ENCODE peak calls at places on chromosome 1, in four cellular contexts. One of them, this sample, is unnamed.
A peak's percentile ranks its signal among the peaks of the same experiment; 100 is the strongest.

GRCh38 chr1:24679725-24680124 is 36.6 kb downstream of the SRRM1 start:
- DNase-seq in Peyer's patch: no peak
- DNase-seq in astrocyte: no peak
- DNase-seq in suprapubic skin: no peak
- DNase-seq in this sample: no peak

GRCh38 chr1:62144238-62144831 is 50.3 kb upstream of the L1TD1 start:
- DNase-seq in Peyer's patch: peak; percentile 60
- DNase-seq in astrocyte: peak; percentile 19
- DNase-seq in suprapubic skin: no peak
- DNase-seq in this sample: no peak

GRCh38 chr1:67333603-67334002 is 25.9 kb downstream of the IL12RB2 start:
- DNase-seq in Peyer's patch: no peak
- DNase-seq in astrocyte: no peak
- DNase-seq in suprapubic skin: no peak
- DNase-seq in this sample: no peak

GRCh38 chr1:68332041-68332440 is 99.7 kb upstream of the WLS start:
- DNase-seq in Peyer's patch: no peak
- DNase-seq in astrocyte: no peak
- DNase-seq in suprapubic skin: no peak
- DNase-seq in this sample: no peak

GRCh38 chr1:41498809-41499208 is 14.3 kb upstream of the EDN2 start:
- DNase-seq in Peyer's patch: peak; percentile 86
- DNase-seq in astrocyte: no peak
- DNase-seq in suprapubic skin: peak; percentile 85
- DNase-seq in this sample: peak; percentile 56

GRCh38 chr1:180026556-180026955 is 71.9 kb downstream of the CEP350 start:
- DNase-seq in Peyer's patch: no peak
- DNase-seq in astrocyte: peak; percentile 38
- DNase-seq in suprapubic skin: no peak
- DNase-seq in this sample: no peak

GRCh38 chr1:18557621-18558465 is 72.8 kb upstream of the PAX7 start:
- DNase-seq in Peyer's patch: no peak
- DNase-seq in astrocyte: no peak
- DNase-seq in suprapubic skin: no peak
- DNase-seq in this sample: peak; percentile 61

GRCh38 chr1:226444901-226445300 is 37.0 kb upstream of the PARP1 start:
- DNase-seq in Peyer's patch: peak; percentile 89
- DNase-seq in astrocyte: no peak
- DNase-seq in suprapubic skin: no peak
- DNase-seq in this sample: no peak

GRCh38 chr1:42784946-42785693 is at the start of gene TMEM269:
- DNase-seq in Peyer's patch: peak; percentile 55
- DNase-seq in astrocyte: no peak
- DNase-seq in suprapubic skin: no peak
- DNase-seq in this sample: peak; percentile 21

GRCh38 chr1:155003227-155003765 is 694 bp downstream of the ZBTB7B start:
- DNase-seq in Peyer's patch: peak; percentile 71
- DNase-seq in astrocyte: no peak
- DNase-seq in suprapubic skin: no peak
- DNase-seq in this sample: peak; percentile 59

GRCh38 chr1:155241069-155241679 is 14.1 kb downstream of the ENTREP3 start:
- DNase-seq in Peyer's patch: peak; percentile 92
- DNase-seq in astrocyte: peak; percentile 55
- DNase-seq in suprapubic skin: peak; percentile 83
- DNase-seq in this sample: peak; percentile 67

GRCh38 chr1:179083031-179083345 is 1.1 kb downstream of the TOR3A start:
- DNase-seq in Peyer's patch: no peak
- DNase-seq in astrocyte: peak; percentile 35
- DNase-seq in suprapubic skin: no peak
- DNase-seq in this sample: no peak

GRCh38 chr1:171583581-171584194 is 38.4 kb upstream of the MYOCOS start:
- DNase-seq in Peyer's patch: no peak
- DNase-seq in astrocyte: no peak
- DNase-seq in suprapubic skin: no peak
- DNase-seq in this sample: no peak

GRCh38 chr1:214974002-214974401 is 108.5 kb upstream of the KCNK2 start:
- DNase-seq in Peyer's patch: no peak
- DNase-seq in astrocyte: no peak
- DNase-seq in suprapubic skin: no peak
- DNase-seq in this sample: no peak

GRCh38 chr1:179719272-179719671 is 23.8 kb upstream of the FAM163A start:
- DNase-seq in Peyer's patch: no peak
- DNase-seq in astrocyte: no peak
- DNase-seq in suprapubic skin: no peak
- DNase-seq in this sample: no peak

GRCh38 chr1:115428262-115428661 is 90.2 kb upstream of the NGF start:
- DNase-seq in Peyer's patch: no peak
- DNase-seq in astrocyte: peak; percentile 53
- DNase-seq in suprapubic skin: no peak
- DNase-seq in this sample: no peak

GRCh38 chr1:23246274-23246673 is 29.0 kb upstream of the HTR1D start:
- DNase-seq in Peyer's patch: no peak
- DNase-seq in astrocyte: no peak
- DNase-seq in suprapubic skin: no peak
- DNase-seq in this sample: no peak

GRCh38 chr1:27057801-27058647 is 45.4 kb upstream of the TENT5B start:
- DNase-seq in Peyer's patch: no peak
- DNase-seq in astrocyte: no peak
- DNase-seq in suprapubic skin: no peak
- DNase-seq in this sample: no peak

GRCh38 chr1:119080586-119080985 is 59.9 kb downstream of the WARS2 start:
- DNase-seq in Peyer's patch: no peak
- DNase-seq in astrocyte: peak; percentile 98
- DNase-seq in suprapubic skin: peak; percentile 66
- DNase-seq in this sample: no peak

GRCh38 chr1:166383137-166383536 is 216.3 kb upstream of the FAM78B start:
- DNase-seq in Peyer's patch: no peak
- DNase-seq in astrocyte: no peak
- DNase-seq in suprapubic skin: no peak
- DNase-seq in this sample: no peak

GRCh38 chr1:10755977-10756521 is 40.4 kb downstream of the CASZ1 start:
- DNase-seq in Peyer's patch: peak; percentile 87
- DNase-seq in astrocyte: no peak
- DNase-seq in suprapubic skin: no peak
- DNase-seq in this sample: peak; percentile 27

GRCh38 chr1:225747566-225747965 is 30.1 kb upstream of the SRP9 start:
- DNase-seq in Peyer's patch: no peak
- DNase-seq in astrocyte: no peak
- DNase-seq in suprapubic skin: no peak
- DNase-seq in this sample: no peak

GRCh38 chr1:216576246-216576645 is 147.0 kb downstream of the ESRRG start:
- DNase-seq in Peyer's patch: no peak
- DNase-seq in astrocyte: no peak
- DNase-seq in suprapubic skin: no peak
- DNase-seq in this sample: no peak

GRCh38 chr1:155051777-155052398 is 772 bp downstream of the ADAM15 start:
- DNase-seq in Peyer's patch: peak; percentile 66
- DNase-seq in astrocyte: no peak
- DNase-seq in suprapubic skin: peak; percentile 85
- DNase-seq in this sample: peak; percentile 57

GRCh38 chr1:54345116-54345515 is 61.1 kb downstream of the SSBP3 start:
- DNase-seq in Peyer's patch: no peak
- DNase-seq in astrocyte: no peak
- DNase-seq in suprapubic skin: no peak
- DNase-seq in this sample: no peak

GRCh38 chr1:154975409-154976205 is 1.1 kb downstream of the CKS1B start:
- DNase-seq in Peyer's patch: peak; percentile 88
- DNase-seq in astrocyte: peak; percentile 34
- DNase-seq in suprapubic skin: peak; percentile 88
- DNase-seq in this sample: peak; percentile 66

GRCh38 chr1:241992734-241993133 is 6.2 kb downstream of the MAP1LC3C start:
- DNase-seq in Peyer's patch: no peak
- DNase-seq in astrocyte: peak; percentile 21
- DNase-seq in suprapubic skin: no peak
- DNase-seq in this sample: no peak

GRCh38 chr1:58841455-58841854 is 57.6 kb upstream of the JUN start:
- DNase-seq in Peyer's patch: peak; percentile 66
- DNase-seq in astrocyte: no peak
- DNase-seq in suprapubic skin: no peak
- DNase-seq in this sample: no peak
- TF ChIP-seq CTCF in Peyer's patch: peak; percentile 32
- TF ChIP-seq CTCF in astrocyte: no peak
- TF ChIP-seq CTCF in suprapubic skin: no peak
- TF ChIP-seq CTCF in this sample: no peak

GRCh38 chr1:32769524-32770220 is 47.5 kb downstream of the YARS1 start:
- DNase-seq in Peyer's patch: no peak
- DNase-seq in astrocyte: peak; percentile 37
- DNase-seq in suprapubic skin: no peak
- DNase-seq in this sample: no peak
- H3K4me1 ChIP-seq in Peyer's patch: no peaks in the 10 kb centered on the region
- H3K4me1 ChIP-seq in astrocyte: peaks cover 23% of the 10 kb centered on the region
- H3K4me1 ChIP-seq in suprapubic skin: peaks cover 68% of the 10 kb centered on the region
- H3K4me1 ChIP-seq in this sample: peaks cover 25% of the 10 kb centered on the region

GRCh38 chr1:16244650-16245285 is 7.8 kb upstream of the CPLANE2 start:
- DNase-seq in Peyer's patch: peak; percentile 29
- DNase-seq in astrocyte: no peak
- DNase-seq in suprapubic skin: no peak
- DNase-seq in this sample: no peak
- TF ChIP-seq CTCF in Peyer's patch: no peak
- TF ChIP-seq CTCF in astrocyte: no peak
- TF ChIP-seq CTCF in suprapubic skin: no peak
- TF ChIP-seq CTCF in this sample: peak; percentile 8

DNA sequence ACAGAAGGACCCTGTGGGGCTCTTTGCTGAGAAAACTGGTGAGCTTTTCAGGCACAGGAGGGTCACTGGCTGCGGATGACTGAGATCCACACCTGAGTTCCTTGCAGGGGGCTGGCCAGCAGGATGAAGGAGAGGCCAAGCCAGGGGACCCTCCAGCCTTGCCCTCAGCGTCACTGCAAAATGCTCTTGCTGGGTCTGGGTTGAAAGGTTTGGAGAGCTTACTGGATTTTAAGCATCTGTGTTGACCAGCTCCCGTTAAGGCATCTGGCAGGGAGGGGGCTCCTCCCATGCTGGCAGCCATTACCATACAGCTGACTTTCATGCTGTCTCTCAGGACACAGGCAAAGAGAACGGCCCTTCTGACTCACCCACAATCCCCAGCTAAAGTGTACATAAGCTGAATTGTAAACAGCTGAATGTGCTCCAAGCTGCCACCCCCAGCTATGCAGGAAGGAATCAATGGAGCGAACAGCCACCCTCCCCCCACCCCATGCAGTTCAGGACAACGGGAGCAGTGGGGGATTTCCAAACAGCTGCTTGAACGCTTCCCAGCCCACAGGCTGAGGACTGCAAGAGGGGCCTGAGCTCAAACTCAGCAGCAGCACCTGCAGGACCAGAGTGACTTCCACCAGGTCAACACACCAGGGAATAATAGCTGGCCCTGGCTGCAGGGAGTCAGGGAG is 21.3 kb upstream of the A3GALT2 start:
- DNase-seq in Peyer's patch: peak; percentile 83
- DNase-seq in astrocyte: peak; percentile 98
- DNase-seq in suprapubic skin: peak; percentile 88
- DNase-seq in this sample: peak; percentile 88
- H3K4me1 ChIP-seq in Peyer's patch: peaks cover 21% of the 10 kb centered on the region
- H3K4me1 ChIP-seq in astrocyte: peaks cover 94% of the 10 kb centered on the region
- H3K4me1 ChIP-seq in suprapubic skin: peaks cover 100% of the 10 kb centered on the region
- H3K4me1 ChIP-seq in this sample: peaks cover 97% of the 10 kb centered on the region

DNA sequence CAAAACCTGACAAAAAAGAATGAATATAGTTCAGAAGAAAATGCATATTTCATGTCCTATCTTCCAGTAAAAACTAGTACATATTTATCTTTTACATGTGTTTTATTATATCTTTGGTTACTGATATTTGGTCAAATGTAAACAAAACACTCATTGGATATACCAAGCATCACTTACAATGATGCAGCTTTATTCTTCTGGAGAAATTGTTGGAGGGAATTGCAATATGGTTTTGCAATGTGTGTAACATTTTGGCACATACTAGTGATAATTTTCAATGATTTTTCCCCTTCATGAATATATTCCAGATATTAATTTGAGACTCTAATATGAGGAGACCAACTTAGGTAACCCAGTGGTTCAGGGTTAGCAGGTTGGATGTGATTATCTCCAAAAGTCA is 146.1 kb downstream of the ZC3H11B start:
- DNase-seq in Peyer's patch: no peak
- DNase-seq in astrocyte: no peak
- DNase-seq in suprapubic skin: no peak
- DNase-seq in this sample: no peak
- TF ChIP-seq CTCF in Peyer's patch: no peak
- TF ChIP-seq CTCF in astrocyte: no peak
- TF ChIP-seq CTCF in suprapubic skin: no peak
- TF ChIP-seq CTCF in this sample: no peak

DNA sequence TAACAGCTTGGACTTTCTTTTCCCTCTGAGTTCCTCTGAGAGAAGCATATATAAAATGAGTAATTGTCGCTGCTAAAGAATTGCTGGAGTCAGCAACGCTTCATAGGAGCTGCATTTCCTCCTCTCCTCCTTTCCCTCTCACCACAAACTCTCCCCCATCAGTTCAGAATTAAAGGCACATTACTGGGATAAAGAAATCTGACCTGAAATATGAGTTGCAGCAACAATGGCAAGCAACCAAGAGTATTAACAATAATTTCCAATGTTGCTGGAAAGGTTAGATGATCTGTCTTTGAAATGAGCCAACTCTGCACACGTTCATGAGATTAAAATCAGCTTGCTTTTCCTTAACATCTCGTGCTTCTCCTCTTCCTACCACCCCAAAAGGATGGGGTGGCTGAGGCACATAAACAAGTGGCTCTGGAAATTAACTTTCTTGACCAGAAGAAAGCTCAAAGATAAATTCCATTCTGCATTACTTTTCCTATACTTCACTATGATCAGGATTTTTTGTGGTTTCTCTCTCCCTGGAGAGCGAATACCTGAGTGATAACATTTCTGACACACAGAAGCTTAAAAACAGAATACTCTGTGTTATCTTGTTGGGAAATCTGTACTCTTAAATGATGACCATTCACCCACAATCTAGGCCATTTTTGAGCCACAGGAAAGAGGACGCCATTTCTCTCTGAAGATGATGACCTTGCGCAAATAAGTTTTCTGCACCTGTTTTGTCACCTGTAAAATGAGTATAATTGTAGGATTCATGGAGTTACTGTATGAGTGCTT is 90.2 kb downstream of the TGFBR3 start:
- DNase-seq in Peyer's patch: no peak
- DNase-seq in astrocyte: peak; percentile 83
- DNase-seq in suprapubic skin: no peak
- DNase-seq in this sample: no peak
- H3K4me1 ChIP-seq in Peyer's patch: no peaks in the 10 kb centered on the region
- H3K4me1 ChIP-seq in astrocyte: peaks cover 13% of the 10 kb centered on the region
- H3K4me1 ChIP-seq in suprapubic skin: peaks cover 70% of the 10 kb centered on the region
- H3K4me1 ChIP-seq in this sample: peaks cover 6% of the 10 kb centered on the region

GRCh38 chr1:30982937-30983336 is 74.4 kb upstream of the SDC3 start:
- DNase-seq in Peyer's patch: no peak
- DNase-seq in astrocyte: no peak
- DNase-seq in suprapubic skin: no peak
- DNase-seq in this sample: peak; percentile 32
- TF ChIP-seq CTCF in Peyer's patch: no peak
- TF ChIP-seq CTCF in astrocyte: peak; percentile 4
- TF ChIP-seq CTCF in suprapubic skin: no peak
- TF ChIP-seq CTCF in this sample: peak; percentile 56

GRCh38 chr1:38788937-38789336 is 70.6 kb downstream of the RRAGC start:
- DNase-seq in Peyer's patch: no peak
- DNase-seq in astrocyte: no peak
- DNase-seq in suprapubic skin: no peak
- DNase-seq in this sample: no peak
- H3K4me1 ChIP-seq in Peyer's patch: no peaks in the 10 kb centered on the region
- H3K4me1 ChIP-seq in astrocyte: peaks cover under 1% of the 10 kb centered on the region
- H3K4me1 ChIP-seq in suprapubic skin: no peaks in the 10 kb centered on the region
- H3K4me1 ChIP-seq in this sample: no peaks in the 10 kb centered on the region

This sample was measured in thyroid gland.